ENCODE peak calls at places on chromosomes 4 and X, in four cellular contexts. J, U, M and A are unnamed samples.

GRCh38 chr4:2946812-2947600 is 16.2 kb downstream of the NOP14 start:
- DNase-seq in J (no peak), U (no peak), M (no peak), A (no peak)

GRCh38 chrX:52271212-52271611 is 86.5 kb downstream of the MAGED4 start:
- DNase-seq in J (no peak), U (peak; percentile 1), M (no peak), A (no peak)

GRCh38 chr4:108416831-108417230 is 203.5 kb upstream of the RPL34 start:
- DNase-seq in J (no peak), U (no peak), M (no peak), A (no peak)

GRCh38 chr4:10172278-10173038 is 55.9 kb upstream of the WDR1 start:
- DNase-seq in J (no peak), U (peak; percentile 35), M (no peak), A (no peak)

GRCh38 chr4:180031330-180031729 is 2211.9 kb upstream of the TENM3 start:
- DNase-seq in J (no peak), U (no peak), M (no peak), A (no peak)

GRCh38 chrX:41333744-41333993 is 293 bp upstream of the DDX3X start:
- DNase-seq in J (no peak), U (peak; percentile 89), M (peak; percentile 78), A (peak; percentile 74)

GRCh38 chr4:98711526-98711925 is 53.1 kb upstream of the TSPAN5 start:
- DNase-seq in J (no peak), U (no peak), M (no peak), A (no peak)

GRCh38 chr4:152699313-152699712 is 19.5 kb upstream of the TMEM154 start:
- DNase-seq in J (no peak), U (no peak), M (no peak), A (no peak)

GRCh38 chrX:34877451-34877850 is 65.1 kb upstream of the FAM47B start:
- DNase-seq in J (no peak), U (no peak), M (no peak), A (no peak)

GRCh38 chr4:140841186-140841585 is 85.0 kb upstream of the TBC1D9 start:
- DNase-seq in J (no peak), U (no peak), M (no peak), A (no peak)